ENCODE peak calls at places on chromosomes 7 and 10, in seven cellular contexts. W is endothelial cell of umbilical vein, Q is psoas muscle, G is stomach, I is lower lobe of right lung, R is heart left ventricle, N is PC-3. L is an unnamed sample.
A peak's percentile ranks its signal among the peaks of the same experiment; 100 is the strongest.

GRCh38 chr7:102450242-102450641 is 14.4 kb downstream of the ALKBH4 start:
- DNase-seq in G (no peak), N (peak; percentile 51), W (no peak), R (no peak), Q (no peak), I (no peak), L (no peak)

GRCh38 chr7:27312820-27313219 is 70.2 kb downstream of the EVX1 start:
- DNase-seq in G (no peak), I (no peak), R (no peak), N (no peak), Q (no peak), W (no peak), L (no peak)

GRCh38 chr7:83934118-83934734 is 260.4 kb downstream of the SEMA3A start:
- DNase-seq in R (no peak), N (peak; percentile 24), W (peak; percentile 10), G (no peak), I (no peak), Q (no peak), L (no peak)

GRCh38 chr10:93417264-93417663 is 64.9 kb downstream of the MYOF start:
- DNase-seq in G (no peak), W (no peak), N (no peak), I (no peak), Q (no peak), R (peak; percentile 83), L (no peak)

GRCh38 chr7:154304740-154305679 is 252.8 kb downstream of the DPP6 start:
- DNase-seq in R (no peak), Q (no peak), N (no peak), G (no peak), I (no peak), W (no peak), L (peak; percentile 31)

GRCh38 chr10:58137813-58138212 is 129.9 kb downstream of the IPMK start:
- DNase-seq in I (no peak), R (no peak), Q (no peak), G (no peak), N (no peak), W (no peak), L (no peak)

GRCh38 chr10:34612446-34612845 is 202.7 kb downstream of the PARD3 start:
- DNase-seq in R (no peak), I (no peak), W (peak; percentile 19), Q (no peak), N (peak; percentile 84), G (no peak), L (no peak)

GRCh38 chr7:31105256-31105950 is 53.3 kb downstream of the ADCYAP1R1 start:
- DNase-seq in R (no peak), G (peak; percentile 11), W (no peak), N (no peak), I (no peak), Q (no peak), L (no peak)

GRCh38 chr10:70918851-70919530 is 30.6 kb upstream of the PCBD1 start:
- DNase-seq in N (no peak), G (no peak), Q (peak; percentile 4), I (no peak), R (peak; percentile 20), W (no peak), L (no peak)

GRCh38 chr10:101227765-101228681 is 1.2 kb downstream of the LBX1 start:
- DNase-seq in W (no peak), N (no peak), Q (peak; percentile 47), R (no peak), I (no peak), G (no peak), L (no peak)

GRCh38 chr10:11598749-11599396 is 12.6 kb downstream of the USP6NL start:
- DNase-seq in R (no peak), W (no peak), G (no peak), I (no peak), Q (no peak), N (no peak), L (no peak)

GRCh38 chr7:49060743-49061142 is 136.4 kb downstream of the CDC14C start:
- DNase-seq in R (no peak), I (no peak), Q (no peak), G (no peak), N (no peak), W (no peak), L (no peak)

GRCh38 chr10:74029943-74030342 is 32.0 kb downstream of the VCL start:
- DNase-seq in R (no peak), G (no peak), W (no peak), N (no peak), Q (no peak), I (no peak), L (no peak)

GRCh38 chr7:103593691-103594090 is 147.7 kb upstream of the SLC26A5 start:
- DNase-seq in R (no peak), G (no peak), N (peak; percentile 63), Q (no peak), W (no peak), I (no peak), L (no peak)

GRCh38 chr7:78326189-78326588 is 527.6 kb downstream of the PHTF2 start:
- DNase-seq in N (peak; percentile 6), G (no peak), Q (no peak), I (no peak), R (no peak), W (no peak), L (no peak)

GRCh38 chr7:73893342-73894101 is 32.6 kb downstream of the TMEM270 start:
- DNase-seq in W (no peak), N (no peak), G (no peak), R (peak; percentile 88), Q (peak; percentile 92), I (peak; percentile 59), L (no peak)

DNA sequence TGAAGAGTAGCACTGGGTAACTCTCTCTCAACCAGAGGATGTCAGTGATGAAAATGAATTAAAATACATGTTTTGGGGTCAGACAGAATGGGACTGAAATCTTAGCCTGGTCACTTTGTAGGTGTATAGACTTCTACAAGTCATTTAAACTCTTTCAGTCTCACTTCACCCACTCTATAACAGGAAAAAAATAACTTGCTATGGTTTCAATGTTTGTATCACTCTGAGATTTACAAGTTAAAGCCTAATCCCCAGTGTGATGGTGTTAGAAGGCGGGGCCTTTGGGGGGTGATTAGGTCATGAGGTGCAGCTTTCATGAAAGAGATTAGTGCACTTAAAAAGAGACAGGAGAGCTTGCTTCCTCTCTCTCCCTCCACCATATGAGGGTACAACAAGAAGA is 134.8 kb downstream of the INHBA start:
- DNase-seq in N (no peak), G (no peak), Q (no peak), W (no peak), I (no peak), R (no peak), L (no peak)
- H3K27ac ChIP-seq in N (no peak overlapping the region), G (no peak overlapping the region), Q (no peak overlapping the region), W (no peak overlapping the region), I (no peak overlapping the region), R (no peak overlapping the region), L (no peak overlapping the region)

GRCh38 chr10:13920465-13920864 is 333.7 kb downstream of the PRPF18 start:
- DNase-seq in G (no peak), R (no peak), Q (no peak), I (no peak), W (no peak), N (no peak), L (no peak)

GRCh38 chr10:13921941-13922340 is 335.2 kb downstream of the PRPF18 start:
- DNase-seq in Q (no peak), W (no peak), R (no peak), N (no peak), I (no peak), G (no peak), L (no peak)

GRCh38 chr10:13925924-13926435 is 339.2 kb downstream of the PRPF18 start:
- DNase-seq in Q (no peak), G (no peak), R (no peak), W (no peak), I (no peak), N (no peak), L (no peak)

GRCh38 chr10:13922591-13922990 is 335.8 kb downstream of the PRPF18 start:
- DNase-seq in Q (no peak), G (no peak), W (no peak), I (no peak), R (no peak), N (peak; percentile 2), L (no peak)

GRCh38 chr10:13924020-13924725 is 337.4 kb downstream of the PRPF18 start:
- DNase-seq in G (no peak), N (peak; percentile 68), W (peak; percentile 74), I (no peak), Q (no peak), R (no peak), L (no peak)
- H3K4me1 ChIP-seq in G (no peaks in the 10 kb centered on the region), N (peaks cover 14% of the 10 kb centered on the region), W (peaks cover 24% of the 10 kb centered on the region), I (peaks cover 7% of the 10 kb centered on the region), Q (no peaks in the 10 kb centered on the region), R (no peaks in the 10 kb centered on the region), L (no peaks in the 10 kb centered on the region)

DNA sequence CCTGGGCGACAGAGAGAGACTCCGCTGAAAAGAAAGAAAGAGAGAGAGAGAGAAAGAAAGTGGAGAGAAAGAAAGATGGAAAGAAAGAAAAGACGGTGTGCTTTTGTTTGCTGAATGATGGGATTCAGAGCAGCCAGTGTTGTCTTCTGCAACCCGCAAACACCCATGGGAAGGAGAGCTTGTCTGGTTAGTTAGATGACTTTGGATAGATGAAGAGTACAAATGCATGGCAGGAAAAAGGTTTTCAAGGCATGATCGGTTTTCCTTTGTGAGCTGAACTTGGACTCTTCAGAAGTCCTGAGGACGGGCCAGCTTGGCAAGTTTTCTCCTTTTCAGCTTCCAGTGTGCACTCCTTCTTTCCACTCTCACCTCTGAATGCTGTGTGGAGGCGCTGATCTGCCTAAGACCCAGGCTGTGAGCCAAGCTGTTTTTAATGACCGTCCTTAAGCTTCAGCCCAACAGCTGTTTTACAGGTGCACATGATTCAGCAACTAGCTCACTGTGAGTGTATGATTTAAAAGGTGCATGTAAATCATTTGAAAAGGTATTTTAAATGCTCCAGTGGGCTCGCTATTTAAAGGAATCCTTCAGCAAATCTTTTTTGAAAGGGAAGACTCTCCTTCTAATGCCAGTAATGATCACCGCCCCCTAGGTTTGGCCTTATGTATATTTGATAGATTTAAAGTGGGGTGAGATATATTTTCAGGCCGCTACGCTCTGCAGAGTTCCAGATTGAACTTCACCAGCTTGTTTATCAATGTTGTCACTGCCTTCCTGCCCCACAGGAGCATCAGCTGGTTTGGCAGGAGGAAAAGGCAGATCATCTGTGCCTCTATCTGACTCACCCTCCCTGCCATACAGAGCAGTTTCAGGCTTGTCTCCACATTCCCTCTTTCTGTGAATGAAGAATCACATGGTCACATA is 115.0 kb downstream of the PLXDC2 start:
- DNase-seq in W (peak; percentile 82), R (peak; percentile 35), N (peak; percentile 20), G (no peak), Q (peak; percentile 22), I (no peak), L (peak; percentile 22)
- TF ChIP-seq CTCF in W (no peak), R (no peak), N (no peak), G (no peak), Q (no peak), I (no peak), L (no peak)

GRCh38 chr7:134778941-134779740 is at the start of gene CALD1:
- DNase-seq in G (peak; percentile 57), N (peak; percentile 96), Q (peak; percentile 42), I (peak; percentile 49), R (peak; percentile 79), W (peak; percentile 99), L (peak; percentile 21)

GRCh38 chr7:134780166-134780853 is 876 bp downstream of the CALD1 start:
- DNase-seq in G (no peak), I (no peak), N (no peak), Q (no peak), R (no peak), W (peak; percentile 26), L (no peak)

GRCh38 chr7:134779741-134780065 is 269 bp downstream of the CALD1 start:
- DNase-seq in W (no peak), N (no peak), I (no peak), Q (no peak), G (no peak), R (no peak), L (no peak)

GRCh38 chr7:134777470-134777869 is 2.0 kb upstream of the CALD1 start:
- DNase-seq in N (no peak), I (no peak), R (no peak), W (peak; percentile 49), Q (no peak), G (no peak), L (no peak)

GRCh38 chr7:134777908-134778580 is 1.4 kb upstream of the CALD1 start:
- DNase-seq in R (no peak), W (peak; percentile 47), N (no peak), Q (no peak), I (no peak), G (no peak), L (no peak)
- H3K27ac ChIP-seq in R (peak overlapping the region; percentile 81), W (peak overlapping the region; percentile 92), N (no peak overlapping the region), Q (peak overlapping the region; percentile 77), I (peak overlapping the region; percentile 84), G (peak overlapping the region; percentile 79), L (no peak overlapping the region)

L was measured in body of pancreas.